ENCODE peak calls at places on chromosomes 3 and 15, in seven cellular contexts. R, U, Y, J, L, C and M are unnamed samples.

GRCh38 chr3:188734395-188734794 is 437.4 kb upstream of the TPRG1 start:
- DNase-seq in J (no peak), U (no peak), R (no peak), Y (no peak), L (peak), C (no peak), M (peak)

GRCh38 chr3:56137406-56137805 is 330.9 kb downstream of the ERC2 start:
- DNase-seq in R (peak), L (no peak), C (no peak), Y (no peak), U (no peak), J (no peak), M (no peak)

GRCh38 chr3:27943106-27943505 is 221.0 kb upstream of the EOMES start:
- DNase-seq in Y (peak), R (peak), C (no peak), J (no peak), U (peak), L (no peak), M (peak)

GRCh38 chr15:43523646-43524045 is 6.2 kb downstream of the MAP1A start:
- DNase-seq in R (no peak), Y (no peak), U (no peak), C (no peak), J (no peak), L (no peak), M (no peak)

GRCh38 chr3:54826255-54826691 is 101.6 kb downstream of the LRTM1 start:
- DNase-seq in Y (no peak), C (no peak), J (no peak), L (no peak), R (no peak), U (no peak), M (no peak)

GRCh38 chr3:149767720-149768119 is 15.4 kb upstream of the COMMD2 start:
- DNase-seq in U (no peak), J (no peak), R (no peak), L (no peak), Y (no peak), C (no peak), M (no peak)

GRCh38 chr3:179882322-179882721 is 154.4 kb downstream of the PEX5L start:
- DNase-seq in L (no peak), U (no peak), C (no peak), Y (no peak), J (no peak), R (no peak), M (peak)

GRCh38 chr15:51731549-51732267 is 5.7 kb downstream of the LYSMD2 start:
- DNase-seq in U (no peak), J (no peak), L (peak), C (peak), R (peak), Y (no peak), M (peak)

GRCh38 chr3:156181509-156181908 is 61.1 kb downstream of the KCNAB1 start:
- DNase-seq in U (no peak), Y (no peak), L (peak), J (no peak), C (peak), R (peak), M (no peak)

GRCh38 chr3:31815006-31815405 is 166.1 kb downstream of the OSBPL10 start:
- DNase-seq in C (no peak), Y (no peak), R (no peak), U (no peak), J (no peak), L (no peak), M (no peak)

GRCh38 chr3:13762931-13763330 is 116.9 kb downstream of the WNT7A start:
- DNase-seq in R (no peak), U (no peak), J (no peak), C (no peak), Y (no peak), L (no peak), M (no peak)

GRCh38 chr3:182710557-182711157 is 82.6 kb upstream of the ATP11B start:
- DNase-seq in L (peak), R (peak), C (peak), J (no peak), Y (no peak), U (no peak), M (no peak)

GRCh38 chr3:151371531-151371930 is 13.0 kb downstream of the P2RY12 start:
- DNase-seq in U (no peak), J (no peak), L (no peak), C (peak), R (no peak), Y (no peak), M (no peak)

GRCh38 chr3:167114619-167115018 is 265.5 kb downstream of the ZBBX start:
- DNase-seq in J (no peak), U (no peak), Y (no peak), C (no peak), L (no peak), R (no peak), M (no peak)

GRCh38 chr3:31980530-31981205 is 394 bp downstream of the OSBPL10 start:
- DNase-seq in J (peak), R (peak), L (peak), C (peak), U (peak), Y (peak), M (peak)

GRCh38 chr15:29711531-29711930 is 110.7 kb downstream of the TJP1 start:
- DNase-seq in U (no peak), Y (no peak), C (no peak), R (no peak), J (no peak), L (no peak), M (no peak)

GRCh38 chr15:36898522-36899126 is 201.7 kb downstream of the MEIS2 start:
- DNase-seq in R (no peak), L (no peak), C (no peak), J (no peak), U (no peak), Y (no peak), M (no peak)

GRCh38 chr3:14508966-14509795 is 31.0 kb downstream of the GRIP2 start:
- DNase-seq in Y (peak), C (no peak), J (peak), L (no peak), U (peak), R (peak), M (peak)

DNA sequence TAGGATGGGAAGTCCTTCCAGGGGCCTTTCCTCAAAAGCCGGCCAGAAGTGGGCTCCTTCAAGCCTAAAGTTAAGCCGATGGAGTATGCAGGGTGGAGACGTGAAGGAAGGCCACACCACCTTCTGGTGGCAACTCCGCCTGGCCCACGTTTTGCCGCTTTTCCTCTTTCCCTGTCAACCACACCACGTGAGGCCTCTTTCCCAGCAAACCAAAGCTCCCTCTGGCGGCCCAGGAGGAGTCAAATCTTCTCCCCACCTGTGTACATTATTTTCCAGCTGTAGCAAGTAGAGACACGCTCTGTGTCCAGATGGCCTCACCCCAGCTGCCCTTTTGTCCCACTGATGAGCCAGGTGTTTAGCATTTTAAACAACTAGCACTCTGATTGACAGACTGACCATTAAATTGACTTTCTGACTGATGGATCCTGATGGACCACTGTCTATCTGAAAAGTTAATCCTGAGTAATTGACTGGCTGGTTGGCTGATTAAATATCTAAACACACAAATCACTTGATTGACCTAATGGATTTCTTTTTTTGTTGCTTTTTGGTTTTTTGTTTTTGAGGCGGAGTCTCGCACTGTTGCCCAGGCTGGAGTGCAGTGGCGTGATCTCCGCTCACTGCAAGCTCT is 59.6 kb upstream of the ZBTB38 start:
- DNase-seq in C (no peak), U (peak), J (peak), Y (peak), L (peak), R (peak), M (peak)
- TF ChIP-seq CTCF in C (peak), U (peak), J (peak), Y (peak), L (peak), R (peak), M (peak)

GRCh38 chr3:37920156-37920686 is 58.5 kb downstream of the CTDSPL start:
- DNase-seq in C (no peak), L (no peak), U (no peak), Y (no peak), J (no peak), R (no peak), M (no peak)
- TF ChIP-seq CTCF in C (no peak), L (no peak), U (no peak), Y (no peak), J (no peak), R (no peak), M (no peak)

GRCh38 chr15:33313491-33313890 is 2.7 kb downstream of the RYR3 start:
- DNase-seq in U (no peak), Y (no peak), C (no peak), R (no peak), J (no peak), L (peak), M (no peak)

GRCh38 chr15:33314115-33314514 is 3.3 kb downstream of the RYR3 start:
- DNase-seq in U (no peak), L (no peak), J (no peak), C (no peak), R (no peak), Y (no peak), M (no peak)

GRCh38 chr15:33311312-33311971 is 675 bp downstream of the RYR3 start:
- DNase-seq in C (no peak), R (no peak), J (no peak), U (peak), Y (peak), L (no peak), M (no peak)

GRCh38 chr15:33310481-33311311 is at the start of gene RYR3:
- DNase-seq in U (peak), C (no peak), Y (peak), L (peak), R (peak), J (peak), M (no peak)

GRCh38 chr15:33309602-33310276 is 1.0 kb upstream of the RYR3 start:
- DNase-seq in R (peak), Y (peak), J (no peak), U (peak), L (peak), C (no peak), M (no peak)
- TF ChIP-seq CTCF in R (peak), Y (peak), J (peak), U (no peak), L (peak), C (peak), M (no peak)

DNA sequence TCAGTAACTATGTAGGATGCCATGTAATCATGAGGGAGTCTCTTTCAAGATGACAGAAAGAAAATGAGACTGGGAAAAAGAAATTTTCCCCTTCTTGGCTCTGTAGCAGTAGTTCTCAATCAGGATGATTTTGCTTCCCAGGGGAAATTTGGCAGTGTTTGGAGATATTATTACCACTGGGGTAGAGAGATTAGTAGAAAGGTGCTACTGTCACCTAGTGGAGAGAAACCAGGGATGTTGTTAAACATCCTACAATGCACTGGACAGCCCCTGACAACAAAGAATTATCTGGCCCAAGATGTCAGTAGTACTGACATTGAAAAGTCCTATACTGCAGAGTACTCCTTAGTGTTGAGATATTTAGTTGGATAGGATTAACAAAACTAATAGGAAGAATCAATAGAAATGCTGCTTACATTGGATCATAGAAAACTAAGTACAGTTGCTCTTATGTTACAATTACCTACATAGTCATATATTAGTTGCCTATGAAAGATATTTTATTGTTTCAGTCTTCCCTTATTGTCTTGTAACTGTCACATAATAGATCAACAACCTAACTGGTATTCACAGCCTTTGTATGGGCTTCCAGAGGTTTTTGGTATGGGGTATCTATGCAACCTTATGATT is 433.3 kb downstream of the RAP2B start:
- DNase-seq in C (peak), U (no peak), L (peak), R (peak), Y (no peak), J (no peak), M (peak)
- TF ChIP-seq CTCF in C (peak), U (no peak), L (peak), R (peak), Y (peak), J (peak), M (peak)

DNA sequence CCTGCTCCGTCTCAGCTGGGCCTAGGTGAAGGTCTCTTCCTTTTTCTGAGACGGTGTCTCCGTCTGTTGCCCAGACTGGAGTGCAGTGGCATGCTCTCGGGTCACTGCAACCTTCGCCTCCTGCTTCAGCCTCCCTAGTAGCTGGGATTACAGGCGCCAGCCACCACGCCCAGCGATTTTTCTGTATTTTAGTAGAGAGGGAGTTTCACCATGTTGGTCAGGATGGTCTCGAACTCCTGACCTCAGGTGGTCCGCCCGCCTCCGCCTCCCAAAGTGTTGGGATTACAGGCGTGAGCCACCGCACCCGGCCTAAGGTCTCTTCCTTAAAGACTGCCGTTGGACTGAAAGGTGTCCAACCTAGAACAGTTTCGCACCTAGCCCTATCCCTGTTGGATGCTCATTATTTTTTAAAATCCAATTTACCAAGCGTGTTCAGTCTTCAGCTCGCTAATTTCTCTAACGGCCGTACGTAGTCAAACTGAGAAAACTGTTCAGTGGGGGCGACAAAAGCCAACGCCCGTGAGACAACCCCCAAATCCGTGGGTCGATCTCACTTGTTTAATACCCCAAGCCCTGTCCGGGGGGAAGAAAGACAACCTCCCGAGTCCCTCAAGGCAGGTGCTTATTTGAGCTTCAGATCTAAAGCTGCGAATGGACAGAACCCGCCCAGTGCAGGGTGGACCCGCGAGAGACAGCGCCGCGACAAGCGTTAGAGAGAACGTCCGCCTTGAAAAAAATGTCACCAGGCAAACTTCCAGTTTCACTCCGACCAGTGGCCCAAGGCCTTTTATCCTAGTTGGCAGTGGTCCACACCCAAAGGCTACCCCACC is 986 bp upstream of the OXSR1 start:
- DNase-seq in R (no peak), C (no peak), Y (no peak), L (no peak), U (no peak), J (no peak), M (peak)
- TF ChIP-seq CTCF in R (no peak), C (no peak), Y (no peak), L (no peak), U (no peak), J (no peak), M (no peak)

GRCh38 chr3:146026547-146026946 is 134.4 kb downstream of the PLOD2 start:
- DNase-seq in C (no peak), J (no peak), Y (no peak), L (no peak), U (no peak), R (no peak), M (no peak)
- TF ChIP-seq CTCF in C (peak), J (no peak), Y (no peak), L (peak), U (no peak), R (no peak), M (no peak)

GRCh38 chr15:89359471-89360293 is 25.1 kb upstream of the POLG start:
- DNase-seq in J (no peak), U (no peak), L (no peak), C (no peak), R (no peak), Y (no peak), M (no peak)

GRCh38 chr15:89353991-89354390 is 19.4 kb upstream of the POLG start:
- DNase-seq in L (no peak), J (no peak), U (no peak), R (no peak), Y (no peak), C (no peak), M (no peak)

GRCh38 chr15:89358755-89359439 is 24.3 kb upstream of the POLG start:
- DNase-seq in L (peak), J (peak), Y (peak), C (peak), R (peak), U (peak), M (peak)

GRCh38 chr15:89358435-89358754 is 23.8 kb upstream of the POLG start:
- DNase-seq in L (no peak), U (no peak), Y (no peak), R (no peak), J (no peak), C (no peak), M (no peak)

GRCh38 chr15:89356634-89357298 is 22.1 kb upstream of the POLG start:
- DNase-seq in R (no peak), L (no peak), C (no peak), J (no peak), Y (no peak), U (no peak), M (peak)
- TF ChIP-seq CTCF in R (peak), L (peak), C (peak), J (peak), Y (peak), U (peak), M (peak)

GRCh38 chr3:129003578-129004112 is 2.5 kb downstream of the EFCC1 start:
- DNase-seq in R (no peak), U (peak), Y (peak), C (no peak), J (peak), L (peak), M (peak)
- TF ChIP-seq CTCF in R (no peak), U (no peak), Y (no peak), C (no peak), J (peak), L (peak), M (peak)